ENCODE peak calls at places on chromosomes 11 and 22, in ten cellular contexts. H, D, L, V, F, O, B, A, Y and Z are unnamed samples. For H3K4me1, the result is how much of the 10 kb centered on the place peaks cover.

GRCh38 chr11:20634044-20634443 is 34.6 kb downstream of the SLC6A5 start:
- ATAC-seq in B (no peak), D (no peak), O (no peak), A (no peak), Y (peak), H (no peak), L (no peak), F (peak), V (no peak), Z (no peak)

GRCh38 chr11:96228472-96228871 is 114.5 kb downstream of the MAML2 start:
- ATAC-seq in D (peak), B (peak), H (no peak), F (peak), V (peak), L (peak), Y (peak), O (no peak), A (peak), Z (peak)

GRCh38 chr11:7672960-7673723 is at the start of gene CYB5R2:
- ATAC-seq in D (peak), H (no peak), A (peak), L (peak), B (peak), O (no peak), Y (peak), F (peak), V (peak), Z (peak)

GRCh38 chr11:48074425-48075181 is 94.2 kb downstream of the PTPRJ start:
- ATAC-seq in V (no peak), Y (no peak), A (no peak), L (no peak), O (no peak), B (no peak), H (no peak), D (no peak), F (no peak), Z (no peak)

GRCh38 chr11:108340958-108341357 is 118.1 kb downstream of the ATM start:
- ATAC-seq in O (no peak), B (no peak), F (no peak), D (no peak), V (no peak), Y (peak), H (no peak), A (no peak), L (no peak), Z (no peak)

GRCh38 chr11:47483408-47483807 is 34.5 kb upstream of the RAPSN start:
- ATAC-seq in A (no peak), H (no peak), O (no peak), F (no peak), L (no peak), Y (no peak), D (no peak), V (no peak), B (no peak), Z (no peak)

GRCh38 chr22:23239429-23239828 is 59.1 kb downstream of the BCR start:
- ATAC-seq in L (no peak), A (no peak), F (no peak), H (no peak), D (no peak), B (no peak), Y (no peak), O (no peak), V (no peak), Z (no peak)

GRCh38 chr22:48431536-48432315 is 1395.9 kb downstream of the BRD1 start:
- ATAC-seq in A (no peak), O (no peak), D (no peak), F (peak), L (no peak), Y (no peak), H (no peak), V (no peak), B (no peak), Z (no peak)

GRCh38 chr11:44126304-44126703 is 30.8 kb downstream of the EXT2 start:
- ATAC-seq in O (no peak), F (no peak), A (no peak), D (no peak), H (no peak), Y (no peak), B (no peak), L (no peak), V (no peak), Z (no peak)

GRCh38 chr11:117171648-117172051 is 6.9 kb upstream of the SIDT2 start:
- ATAC-seq in H (no peak), L (peak), B (peak), F (no peak), D (peak), O (no peak), Y (no peak), A (peak), V (peak), Z (no peak)

GRCh38 chr22:50640857-50641647 is 13.1 kb upstream of the ARSA start:
- ATAC-seq in H (no peak), V (peak), F (no peak), Y (no peak), A (peak), D (peak), O (no peak), L (peak), B (peak), Z (no peak)

GRCh38 chr11:116553482-116553881 is 219.3 kb downstream of the BUD13 start:
- ATAC-seq in F (no peak), L (no peak), O (no peak), Y (no peak), B (no peak), A (no peak), D (no peak), V (no peak), H (no peak), Z (no peak)

GRCh38 chr11:134376150-134376921 is 35.7 kb downstream of the B3GAT1 start:
- ATAC-seq in V (no peak), H (no peak), Y (no peak), F (no peak), D (no peak), B (no peak), L (no peak), A (no peak), O (no peak), Z (no peak)

GRCh38 chr11:35363246-35364100 is 55.9 kb downstream of the SLC1A2 start:
- ATAC-seq in H (no peak), B (peak), F (no peak), Y (peak), D (peak), V (peak), A (peak), O (no peak), L (no peak), Z (peak)

GRCh38 chr11:11416502-11416901 is 63.5 kb upstream of the CSNK2A3 start:
- ATAC-seq in O (no peak), A (no peak), V (peak), F (no peak), Y (peak), D (peak), B (peak), H (no peak), L (peak), Z (no peak)

GRCh38 chr22:36691488-36691887 is 12.1 kb downstream of the CACNG2 start:
- ATAC-seq in O (no peak), F (no peak), B (no peak), V (no peak), D (no peak), H (no peak), A (no peak), Y (no peak), L (no peak), Z (no peak)

GRCh38 chr22:45537734-45538181 is 35.1 kb downstream of the FBLN1 start:
- ATAC-seq in A (peak), B (peak), V (peak), F (no peak), D (peak), Y (no peak), H (no peak), L (no peak), O (no peak), Z (peak)

GRCh38 chr11:116233581-116233980 is 539.2 kb downstream of the BUD13 start:
- ATAC-seq in O (no peak), Y (no peak), L (no peak), D (peak), F (no peak), H (no peak), A (no peak), B (no peak), V (peak), Z (no peak)

GRCh38 chr11:97621282-97621681 is 1231.5 kb downstream of the JRKL start:
- ATAC-seq in Y (no peak), O (no peak), L (no peak), A (no peak), V (no peak), B (no peak), H (no peak), F (no peak), D (no peak), Z (no peak)

GRCh38 chr11:7571640-7572000 is 57.8 kb downstream of the PPFIBP2 start:
- ATAC-seq in Y (peak), A (peak), V (peak), B (peak), O (no peak), H (no peak), L (peak), F (peak), D (peak), Z (peak)

GRCh38 chr22:43944670-43945430 is 10.4 kb upstream of the SAMM50 start:
- ATAC-seq in O (no peak), Y (no peak), F (no peak), V (no peak), B (no peak), H (no peak), D (no peak), L (no peak), A (no peak), Z (no peak)

GRCh38 chr11:612201-612960 is 3.4 kb downstream of the IRF7 start:
- ATAC-seq in H (no peak), B (no peak), V (no peak), L (no peak), F (no peak), A (peak), D (no peak), O (no peak), Y (peak), Z (no peak)

GRCh38 chr22:37043214-37043827 is 8.2 kb upstream of the KCTD17 start:
- ATAC-seq in Y (peak), D (no peak), A (no peak), O (no peak), F (no peak), L (no peak), V (no peak), B (peak), H (no peak), Z (no peak)

GRCh38 chr22:24816841-24817240 is 10.8 kb downstream of the SGSM1 start:
- ATAC-seq in B (no peak), V (no peak), F (no peak), O (no peak), L (no peak), Y (no peak), D (no peak), A (no peak), H (no peak), Z (peak)

GRCh38 chr11:721913-722811 is 16.1 kb downstream of the EPS8L2 start:
- ATAC-seq in B (no peak), A (no peak), F (peak), O (peak), L (peak), H (peak), V (peak), D (peak), Y (no peak), Z (no peak)

GRCh38 chr11:134120921-134121526 is 52.2 kb downstream of the JAM3 start:
- ATAC-seq in V (peak), Y (no peak), B (peak), F (no peak), D (peak), O (no peak), H (no peak), L (no peak), A (peak), Z (peak)

GRCh38 chr11:3859373-3859881 is 4.0 kb downstream of the STIM1 start:
- ATAC-seq in A (peak), H (no peak), L (no peak), V (no peak), Y (no peak), D (no peak), O (no peak), B (peak), F (no peak), Z (no peak)

GRCh38 chr11:120344302-120345004 is 8.2 kb downstream of the ARHGEF12 start:
- ATAC-seq in B (no peak), D (no peak), Y (peak), H (peak), A (no peak), L (peak), V (peak), F (no peak), O (peak), Z (no peak)

GRCh38 chr11:73869234-73869949 is 7.3 kb downstream of the COA4 start:
- ATAC-seq in B (no peak), V (no peak), Y (peak), H (no peak), L (no peak), A (no peak), D (peak), F (peak), O (no peak), Z (no peak)

GRCh38 chr11:26780686-26781085 is 58.8 kb upstream of the SLC5A12 start:
- ATAC-seq in B (no peak), F (no peak), V (no peak), H (no peak), D (no peak), Y (no peak), O (no peak), A (no peak), L (no peak), Z (no peak)

GRCh38 chr11:58618215-58618614 is 4.2 kb upstream of the CNTF start:
- ATAC-seq in D (no peak), O (peak), F (peak), V (no peak), B (peak), Y (peak), A (no peak), L (no peak), H (peak), Z (no peak)

GRCh38 chr11:62461740-62462522 is 43.1 kb downstream of the SCGB1A1 start:
- ATAC-seq in D (no peak), B (peak), A (no peak), O (no peak), H (no peak), Y (peak), F (peak), V (peak), L (no peak), Z (no peak)

GRCh38 chr11:48044577-48044976 is 64.2 kb downstream of the PTPRJ start:
- ATAC-seq in A (peak), D (peak), L (peak), H (no peak), O (no peak), F (no peak), Y (no peak), B (peak), V (peak), Z (no peak)

GRCh38 chr11:47305734-47306483 is 36.0 kb downstream of the MADD start:
- ATAC-seq in A (peak), Y (no peak), V (no peak), O (no peak), D (peak), F (no peak), H (no peak), B (peak), L (no peak), Z (no peak)

GRCh38 chr11:10855295-10855694 is 2.6 kb downstream of the ZBED5 start:
- ATAC-seq in B (no peak), Y (no peak), V (no peak), O (no peak), H (no peak), A (no peak), D (no peak), F (no peak), L (no peak), Z (no peak)

GRCh38 chr11:122180435-122180834 is 64.4 kb upstream of the BLID start:
- ATAC-seq in V (peak), B (peak), O (no peak), F (peak), Y (peak), L (no peak), A (peak), H (no peak), D (peak), Z (peak)

GRCh38 chr11:74662487-74663103 is 68.6 kb downstream of the CHRDL2 start:
- ATAC-seq in H (no peak), B (no peak), D (no peak), L (no peak), Y (no peak), V (no peak), F (no peak), O (no peak), A (no peak), Z (no peak)

GRCh38 chr11:129209891-129210830 is 18.0 kb upstream of the ARHGAP32 start:
- ATAC-seq in Y (no peak), V (no peak), A (no peak), O (no peak), L (peak), H (no peak), D (no peak), B (no peak), F (no peak), Z (no peak)
- H3K4me1 ChIP-seq in Y (under half), V (under half), A (under half), O (under half), L (under half), H (under half), D (under half), B (under half), F (under half), Z (under half)

GRCh38 chr11:119012629-119013170 is 5.4 kb downstream of the RPS25 start:
- ATAC-seq in A (no peak), F (peak), V (no peak), B (no peak), H (no peak), D (no peak), L (no peak), O (no peak), Y (no peak), Z (no peak)

GRCh38 chr11:119018074-119018938 is at the start of the genes RPS25 and TRAPPC4:
- ATAC-seq in A (peak), V (peak), O (peak), Y (peak), H (peak), D (peak), B (peak), F (peak), L (peak), Z (peak)

GRCh38 chr11:119014209-119014924 is 3.8 kb downstream of the RPS25 start:
- ATAC-seq in O (no peak), V (no peak), L (no peak), F (no peak), A (no peak), H (no peak), Y (no peak), D (no peak), B (no peak), Z (no peak)

GRCh38 chr11:119016216-119017009 is 1.7 kb downstream of the RPS25 start:
- ATAC-seq in H (no peak), Y (no peak), O (no peak), F (no peak), A (no peak), B (no peak), D (no peak), L (no peak), V (no peak), Z (no peak)

DNA sequence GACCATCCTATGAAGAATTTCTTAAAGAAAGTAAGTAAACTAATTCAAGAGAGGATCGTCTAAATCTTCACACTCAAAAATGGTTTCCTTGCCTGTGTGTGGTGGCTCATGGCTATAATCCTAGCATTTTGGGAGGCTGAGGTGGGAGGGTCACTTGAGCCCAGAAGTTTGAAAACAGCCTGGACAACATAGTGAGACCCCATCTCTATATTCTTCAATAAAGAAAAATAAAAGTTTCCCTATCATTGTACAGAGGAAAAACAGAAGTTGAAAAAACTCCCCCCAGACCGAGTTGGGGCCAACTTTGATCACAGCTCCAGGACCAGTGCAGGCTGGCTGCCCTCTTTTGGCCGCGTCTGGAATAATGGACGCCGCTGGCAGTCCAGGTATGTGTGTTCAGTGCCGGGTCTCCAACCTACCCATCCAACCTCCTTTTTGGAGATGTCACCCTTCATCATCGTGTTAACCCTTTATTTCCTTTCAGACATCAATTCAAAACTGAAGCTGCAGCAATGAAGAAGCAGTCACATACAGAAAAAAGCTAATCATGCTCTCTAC is 3.0 kb downstream of the RPS25 start:
- ATAC-seq in V (no peak), H (no peak), D (no peak), L (no peak), F (no peak), O (no peak), A (no peak), B (no peak), Y (peak), Z (no peak)
- H3K27ac ChIP-seq in V (no peak), H (no peak), D (no peak), L (no peak), F (no peak), O (peak), A (no peak), B (no peak), Y (peak), Z (no peak)

DNA sequence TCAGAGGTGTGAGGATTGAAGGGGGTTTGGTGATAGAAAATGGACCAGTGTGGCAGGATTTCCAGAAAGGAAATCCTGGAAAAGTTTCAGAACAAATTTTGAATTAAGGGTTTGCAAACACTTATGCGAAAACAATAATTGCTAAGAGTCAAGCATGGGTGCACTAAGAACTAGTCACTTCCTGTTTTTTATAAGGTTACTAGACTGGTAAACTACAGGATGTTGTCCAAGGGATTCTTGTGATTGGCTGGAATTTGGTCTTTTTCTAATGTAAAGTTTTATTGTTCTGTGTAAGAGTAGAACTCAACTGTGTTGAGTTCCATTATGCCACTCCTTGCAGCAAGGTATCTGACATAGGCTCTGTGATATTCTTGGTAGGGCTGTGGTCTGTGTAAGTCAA is 54.1 kb downstream of the LIF start:
- ATAC-seq in F (no peak), H (no peak), D (no peak), A (no peak), Y (no peak), O (peak), L (no peak), B (no peak), V (no peak), Z (no peak)
- H3K4me1 ChIP-seq in F (half or more), H (under half), D (under half), A (under half), Y (under half), O (half or more), L (under half), B (under half), V (under half), Z (under half)

GRCh38 chr22:27800250-27801131 is 1.1 kb downstream of the MN1 start:
- ATAC-seq in Y (no peak), O (no peak), B (peak), V (peak), H (no peak), A (peak), L (peak), F (peak), D (peak), Z (peak)
- H3K27ac ChIP-seq in Y (no peak), O (no peak), B (peak), V (peak), H (no peak), A (peak), L (peak), F (peak), D (peak), Z (peak)

DNA sequence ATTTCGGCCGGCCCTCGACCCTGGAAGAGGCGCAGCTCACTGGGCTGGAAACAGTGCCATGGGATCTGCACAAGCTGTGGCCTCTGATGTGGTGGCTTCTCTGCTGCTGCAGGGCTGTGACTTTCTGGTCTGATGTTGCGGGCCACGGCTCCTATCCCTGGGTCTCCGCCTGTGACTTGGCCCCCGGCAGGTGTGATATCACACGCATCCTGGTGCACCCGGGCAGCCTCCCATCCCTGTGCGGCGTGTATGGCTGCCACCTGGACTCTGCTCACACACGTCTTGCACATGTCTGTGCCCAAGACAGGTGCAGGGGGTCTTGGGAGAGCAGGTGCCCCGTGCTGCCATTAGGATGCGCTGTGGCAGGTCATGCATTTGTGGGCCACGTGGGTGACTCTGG is 31.1 kb downstream of the GRAMD4 start:
- ATAC-seq in L (no peak), V (no peak), B (no peak), A (no peak), F (no peak), O (no peak), H (no peak), D (no peak), Y (no peak), Z (no peak)
- H3K4me1 ChIP-seq in L (under half), V (under half), B (under half), A (half or more), F (under half), O (under half), H (under half), D (under half), Y (under half), Z (under half)

GRCh38 chr11:61090521-61090920 is 11.8 kb upstream of the CD5 start:
- ATAC-seq in D (no peak), H (no peak), A (no peak), L (no peak), O (no peak), F (no peak), B (no peak), Y (no peak), V (no peak), Z (no peak)

GRCh38 chr11:61092280-61092766 is 10.0 kb upstream of the CD5 start:
- ATAC-seq in Y (no peak), V (peak), A (no peak), H (peak), O (peak), L (peak), F (no peak), B (peak), D (no peak), Z (no peak)

GRCh38 chr11:61092908-61093763 is 9.2 kb upstream of the CD5 start:
- ATAC-seq in O (no peak), V (peak), D (no peak), B (no peak), H (peak), Y (no peak), A (no peak), F (no peak), L (peak), Z (no peak)

GRCh38 chr11:61090982-61091372 is 11.3 kb upstream of the CD5 start:
- ATAC-seq in F (no peak), H (no peak), B (no peak), A (no peak), D (no peak), Y (no peak), L (peak), O (no peak), V (peak), Z (no peak)

GRCh38 chr11:61091373-61092279 is 10.7 kb upstream of the CD5 start:
- ATAC-seq in A (no peak), D (peak), L (peak), B (peak), Y (no peak), F (peak), V (peak), H (peak), O (peak), Z (no peak)
- H3K27ac ChIP-seq in A (no peak), D (no peak), L (peak), B (no peak), Y (no peak), F (no peak), V (no peak), H (no peak), O (peak), Z (no peak)